ENCODE peak calls at places on chromosomes 3 and 15, in ten cellular contexts. U is transverse colon; L is T follicular helper cell; S is iPS-NIHi11; A is body of pancreas; Y is stimulated activated naive B cell treated with anti-CD40 and anti-IgM and Interleukin-4, amounts not matched to agents 10 μg/mL and 1 μg/mL and 100 μg/mL, for 72 hours; R is T1000; W is NCI-H460; H is MM.1S; G is A549. Q is an unnamed sample.

GRCh38 chr3:24088782-24089181 is 143.7 kb downstream of the NR1D2 start:
- DNase-seq in L (no peak), H (peak), S (peak), R (no peak), A (no peak), G (peak), W (peak), U (no peak), Y (no peak), Q (no peak)

GRCh38 chr3:187746479-187747335 is 1.4 kb upstream of the BCL6 start:
- DNase-seq in Y (no peak), G (no peak), W (no peak), R (no peak), L (no peak), H (no peak), S (no peak), U (no peak), A (peak), Q (no peak)

GRCh38 chr3:190941694-190942280 is 79.3 kb upstream of the GMNC start:
- DNase-seq in Y (no peak), W (no peak), G (no peak), S (peak), R (no peak), L (no peak), U (no peak), A (no peak), H (no peak), Q (peak)

GRCh38 chr3:81869380-81869779 is 107.9 kb upstream of the GBE1 start:
- DNase-seq in A (no peak), R (no peak), U (no peak), L (no peak), S (no peak), Y (no peak), W (no peak), H (no peak), G (no peak), Q (no peak)

GRCh38 chr15:77035999-77036471 is 34.9 kb downstream of the TSPAN3 start:
- DNase-seq in H (no peak), Y (no peak), W (no peak), A (no peak), U (peak), S (no peak), G (no peak), R (no peak), L (no peak), Q (no peak)

GRCh38 chr3:106908181-106908938 is 468.9 kb upstream of the CCDC54 start:
- DNase-seq in W (no peak), A (no peak), R (no peak), L (no peak), S (no peak), Y (no peak), G (no peak), U (no peak), H (no peak), Q (no peak)

GRCh38 chr15:50137893-50138292 is 18.9 kb upstream of the ATP8B4 start:
- DNase-seq in A (no peak), R (no peak), U (no peak), Y (no peak), S (no peak), G (no peak), W (no peak), L (no peak), H (no peak), Q (no peak)

GRCh38 chr3:70999730-71000129 is 583.8 kb downstream of the FOXP1 start:
- DNase-seq in R (no peak), A (no peak), H (no peak), G (no peak), L (no peak), S (no peak), Y (no peak), U (no peak), W (no peak), Q (no peak)

GRCh38 chr15:66787472-66787871 is 85.4 kb downstream of the SMAD6 start:
- DNase-seq in R (no peak), L (no peak), A (no peak), Y (no peak), G (no peak), H (no peak), U (no peak), W (no peak), S (no peak), Q (no peak)

GRCh38 chr3:133937756-133938601 is 42.3 kb upstream of the RAB6B start:
- DNase-seq in R (no peak), Y (no peak), G (no peak), A (no peak), L (no peak), W (no peak), U (no peak), H (no peak), S (no peak), Q (no peak)

GRCh38 chr3:38579551-38580449 is 69.7 kb downstream of the SCN5A start:
- DNase-seq in L (no peak), A (no peak), S (no peak), G (no peak), W (no peak), Y (peak), H (no peak), U (peak), R (no peak), Q (no peak)

GRCh38 chr15:59885832-59886231 is 118.3 kb upstream of the FOXB1 start:
- DNase-seq in G (no peak), S (no peak), R (no peak), A (peak), Y (no peak), U (no peak), L (no peak), H (no peak), W (no peak), Q (peak)

GRCh38 chr3:73511555-73511954 is 113.2 kb downstream of the PDZRN3 start:
- DNase-seq in H (no peak), Y (no peak), L (no peak), W (no peak), R (no peak), U (peak), G (no peak), S (no peak), A (no peak), Q (no peak)

GRCh38 chr15:75712668-75713337 is at the start of gene CSPG4:
- DNase-seq in Y (no peak), H (no peak), R (peak), U (peak), G (no peak), L (no peak), S (peak), W (no peak), A (peak), Q (no peak)

GRCh38 chr15:96889734-96890480 is 559.4 kb downstream of the NR2F2 start:
- DNase-seq in S (no peak), R (no peak), H (peak), W (no peak), G (no peak), A (no peak), U (no peak), L (no peak), Y (no peak), Q (no peak)

GRCh38 chr3:120198305-120198878 is 86.6 kb downstream of the GPR156 start:
- DNase-seq in S (no peak), U (no peak), Y (no peak), L (no peak), A (no peak), G (peak), W (peak), R (no peak), H (no peak), Q (no peak)

GRCh38 chr15:69554321-69554961 is 101.8 kb downstream of the RPLP1 start:
- DNase-seq in H (no peak), U (peak), W (no peak), R (no peak), L (no peak), Y (no peak), G (peak), A (no peak), S (no peak), Q (no peak)

GRCh38 chr3:168889666-168890065 is 773.8 kb downstream of the MECOM start:
- DNase-seq in H (no peak), G (no peak), W (no peak), S (peak), U (no peak), L (no peak), A (no peak), Y (no peak), R (no peak), Q (no peak)

GRCh38 chr15:42184736-42185135 is 23.4 kb downstream of the VPS39 start:
- DNase-seq in G (no peak), L (no peak), S (no peak), Y (no peak), R (no peak), U (no peak), H (no peak), A (no peak), W (no peak), Q (no peak)

GRCh38 chr15:90249123-90249863 is at the start of gene TTLL13:
- DNase-seq in U (peak), S (peak), W (peak), H (peak), A (peak), R (peak), G (peak), Y (peak), L (no peak), Q (no peak)

GRCh38 chr3:188400494-188401243 is 246.7 kb downstream of the LPP start:
- DNase-seq in H (peak), U (no peak), L (no peak), Y (peak), A (no peak), W (no peak), G (no peak), R (no peak), S (no peak), Q (no peak)

GRCh38 chr15:59688383-59688887 is 685 bp downstream of the BNIP2 start:
- DNase-seq in Y (no peak), L (peak), H (peak), A (no peak), W (peak), R (no peak), U (no peak), G (peak), S (no peak), Q (no peak)

GRCh38 chr15:33243393-33243792 is 48.9 kb upstream of the FMN1 start:
- DNase-seq in H (no peak), G (no peak), R (peak), L (no peak), S (no peak), W (no peak), U (no peak), A (no peak), Y (no peak), Q (no peak)

GRCh38 chr3:186150234-186150830 is 41.4 kb upstream of the ETV5 start:
- DNase-seq in S (no peak), H (no peak), U (no peak), L (no peak), A (peak), G (no peak), R (no peak), Y (no peak), W (no peak), Q (no peak)

GRCh38 chr3:94184781-94185180 is 121.9 kb downstream of the NSUN3 start:
- DNase-seq in L (no peak), G (no peak), Y (no peak), W (no peak), H (no peak), R (no peak), U (no peak), S (no peak), A (no peak), Q (no peak)

GRCh38 chr15:49313650-49314049 is 109.4 kb upstream of the FGF7 start:
- DNase-seq in U (no peak), Y (no peak), S (no peak), L (no peak), H (no peak), R (no peak), W (no peak), G (no peak), A (no peak), Q (no peak)

Q was measured in SK-N-MC.